ENCODE peak calls at places on chromosomes 11 and 22, in nine cellular contexts. R is IMR-90; P is ACHN; C is AG20443; U is T-helper 17 cell; N is uterus; X is cerebellum; Q is naive thymus-derived CD4-positive, alpha-beta T cell; V is endothelial cell of umbilical vein. K is an unnamed sample.

GRCh38 chr22:48781868-48782267 is 1045.8 kb downstream of the BRD1 start:
- DNase-seq in R (no peak), P (no peak), C (no peak), U (no peak), N (no peak), X (no peak), Q (no peak), V (no peak), K (no peak)

GRCh38 chr11:112590778-112591177 is 330.1 kb upstream of the PLET1 start:
- DNase-seq in R (no peak), P (no peak), C (peak; percentile 20), U (no peak), N (peak; percentile 26), X (no peak), Q (no peak), V (no peak), K (no peak)

GRCh38 chr11:1117970-1118369 is 39.8 kb upstream of the MUC5AC start:
- DNase-seq in R (no peak), P (no peak), C (no peak), U (no peak), N (no peak), X (no peak), Q (no peak), V (no peak), K (no peak)

GRCh38 chr11:47565340-47566165 is at the start of gene PTPMT1:
- DNase-seq in R (peak; percentile 61), P (peak; percentile 75), C (peak; percentile 92), U (peak; percentile 51), N (peak; percentile 68), X (peak; percentile 64), Q (peak; percentile 42), V (peak; percentile 63), K (no peak)

GRCh38 chr11:76629853-76630599 is 40.5 kb downstream of the LRRC32 start:
- DNase-seq in R (peak; percentile 18), P (no peak), C (peak; percentile 71), U (no peak), N (peak; percentile 69), X (no peak), Q (no peak), V (peak; percentile 96), K (no peak)

GRCh38 chr11:62108017-62108750 is 15.6 kb upstream of the INCENP start:
- DNase-seq in R (peak; percentile 74), P (peak; percentile 56), C (peak; percentile 51), U (no peak), N (no peak), X (peak; percentile 77), Q (peak; percentile 57), V (peak; percentile 68), K (peak; percentile 70)

GRCh38 chr11:7892751-7893356 is 38.2 kb downstream of the OR10A6 start:
- DNase-seq in R (peak; percentile 74), P (peak; percentile 58), C (peak; percentile 70), U (no peak), N (no peak), X (peak; percentile 27), Q (peak; percentile 26), V (peak; percentile 68), K (peak; percentile 53)

GRCh38 chr11:34214961-34215805 is 109.8 kb downstream of the NAT10 start:
- DNase-seq in R (peak; percentile 78), P (peak; percentile 88), C (peak; percentile 65), U (no peak), N (no peak), X (no peak), Q (no peak), V (no peak), K (no peak)

GRCh38 chr11:34364102-34364501 is 6.3 kb upstream of the ABTB2 start:
- DNase-seq in R (no peak), P (no peak), C (no peak), U (no peak), N (no peak), X (no peak), Q (no peak), V (no peak), K (peak; percentile 41)

GRCh38 chr11:110785398-110785797 is 73.2 kb upstream of the ARHGAP20 start:
- DNase-seq in R (no peak), P (no peak), C (no peak), U (no peak), N (no peak), X (no peak), Q (no peak), V (no peak), K (no peak)

GRCh38 chr11:71383461-71383860 is 64.7 kb downstream of the DHCR7 start:
- DNase-seq in R (no peak), P (no peak), C (no peak), U (no peak), N (no peak), X (no peak), Q (no peak), V (no peak), K (no peak)

GRCh38 chr11:46330887-46331652 is 16.2 kb upstream of the DGKZ start:
- DNase-seq in R (no peak), P (no peak), C (no peak), U (no peak), N (no peak), X (no peak), Q (peak; percentile 83), V (no peak), K (peak; percentile 91)

GRCh38 chr11:132779487-132779886 is 752.8 kb downstream of the OPCML start:
- DNase-seq in R (peak; percentile 21), P (no peak), C (peak; percentile 74), U (no peak), N (no peak), X (peak; percentile 55), Q (no peak), V (no peak), K (no peak)

GRCh38 chr11:118876261-118876660 is 7.4 kb upstream of the CXCR5 start:
- DNase-seq in R (no peak), P (no peak), C (no peak), U (no peak), N (no peak), X (no peak), Q (no peak), V (no peak), K (no peak)

GRCh38 chr11:86548278-86548917 is 124.0 kb downstream of the ME3 start:
- DNase-seq in R (peak; percentile 80), P (no peak), C (peak; percentile 46), U (no peak), N (no peak), X (peak; percentile 46), Q (no peak), V (peak; percentile 64), K (no peak)

GRCh38 chr11:96136623-96137313 is 206.2 kb downstream of the MAML2 start:
- DNase-seq in R (no peak), P (no peak), C (no peak), U (no peak), N (no peak), X (no peak), Q (no peak), V (peak; percentile 87), K (no peak)

GRCh38 chr11:83172551-83172950 is 15.6 kb downstream of the PCF11 start:
- DNase-seq in R (no peak), P (no peak), C (no peak), U (no peak), N (no peak), X (no peak), Q (no peak), V (no peak), K (no peak)

GRCh38 chr11:130475426-130476053 is 27.1 kb downstream of the ADAMTS15 start:
- DNase-seq in R (no peak), P (no peak), C (peak; percentile 12), U (no peak), N (no peak), X (no peak), Q (no peak), V (no peak), K (no peak)

GRCh38 chr11:57402188-57403066 is 12.0 kb upstream of the PRG2 start:
- DNase-seq in R (no peak), P (no peak), C (no peak), U (no peak), N (no peak), X (no peak), Q (no peak), V (no peak), K (no peak)

GRCh38 chr11:59957094-59957493 is 6.7 kb upstream of the OOSP4A start:
- DNase-seq in R (no peak), P (peak; percentile 77), C (no peak), U (no peak), N (no peak), X (no peak), Q (no peak), V (no peak), K (no peak)

GRCh38 chr11:87038235-87038960 is 664 bp downstream of the TMEM135 start:
- DNase-seq in R (no peak), P (peak; percentile 2), C (peak; percentile 30), U (no peak), N (no peak), X (peak; percentile 10), Q (no peak), V (peak; percentile 35), K (no peak)

GRCh38 chr11:88208742-88209141 is 33.5 kb upstream of the RAB38 start:
- DNase-seq in R (no peak), P (no peak), C (no peak), U (no peak), N (no peak), X (no peak), Q (no peak), V (no peak), K (no peak)

GRCh38 chr22:29503811-29504372 is 23.9 kb downstream of the NEFH start:
- DNase-seq in R (peak; percentile 79), P (peak; percentile 23), C (peak; percentile 84), U (no peak), N (peak; percentile 68), X (no peak), Q (no peak), V (no peak), K (no peak)

GRCh38 chr11:65766535-65766934 is 14.2 kb downstream of the AP5B1 start:
- DNase-seq in R (peak; percentile 6), P (no peak), C (peak; percentile 61), U (no peak), N (no peak), X (no peak), Q (no peak), V (no peak), K (peak; percentile 89)

GRCh38 chr11:44619931-44620725 is 54.7 kb downstream of the CD82 start:
- DNase-seq in R (no peak), P (no peak), C (no peak), U (peak; percentile 2), N (peak; percentile 8), X (no peak), Q (no peak), V (no peak), K (no peak)

GRCh38 chr22:44389181-44389580 is 76.4 kb upstream of the SHISAL1 start:
- DNase-seq in R (no peak), P (no peak), C (no peak), U (no peak), N (no peak), X (no peak), Q (no peak), V (no peak), K (no peak)

GRCh38 chr11:123700774-123701173 is 40.7 kb downstream of the ZNF202 start:
- DNase-seq in R (no peak), P (no peak), C (no peak), U (no peak), N (no peak), X (no peak), Q (no peak), V (no peak), K (no peak)

GRCh38 chr22:36881504-36882245 is 20.9 kb downstream of the NCF4 start:
- DNase-seq in R (no peak), P (no peak), C (no peak), U (no peak), N (no peak), X (no peak), Q (peak; percentile 4), V (no peak), K (peak; percentile 60)

GRCh38 chr22:21038405-21038804 is 6.0 kb upstream of the SLC7A4 start:
- DNase-seq in R (peak; percentile 40), P (no peak), C (no peak), U (no peak), N (no peak), X (no peak), Q (no peak), V (no peak), K (no peak)

GRCh38 chr22:49934144-49934890 is 15.9 kb downstream of the CRELD2 start:
- DNase-seq in R (peak; percentile 12), P (peak; percentile 16), C (no peak), U (no peak), N (peak; percentile 53), X (no peak), Q (no peak), V (no peak), K (no peak)

GRCh38 chr11:112971200-112971599 is 10.0 kb downstream of the NCAM1 start:
- DNase-seq in R (no peak), P (no peak), C (no peak), U (no peak), N (no peak), X (no peak), Q (no peak), V (no peak), K (no peak)